ENCODE peak calls at places on chromosomes 5 and 9, in ten cellular contexts. Q is posterior vena cava; F is AG08396; B is activated CD4-positive, CD25-positive, alpha-beta regulatory T cell treated with anti-CD3 and anti-CD28 coated beads, Interleukin-2, amount 50 U/mL, for 16 hours; N is left ventricle myocardium inferior; X is myocyte; S is right atrium auricular region; U is NCI-H1092; G is NCI-H510A treated with DMSO at 0.1 percent for 48 hours; D is anterior cingulate cortex. V is an unnamed sample.

GRCh38 chr5:93572773-93573626 is 8.0 kb downstream of the NR2F1-AS1 start:
- DNase-seq in Q (no peak), F (peak), B (no peak), N (no peak), X (no peak), S (no peak), U (no peak), G (peak), D (no peak), V (no peak)

GRCh38 chr9:137421838-137422667 is 909 bp downstream of the EXD3 start:
- DNase-seq in Q (no peak), F (no peak), B (no peak), N (peak), X (no peak), S (no peak), U (no peak), G (no peak), D (no peak), V (no peak)

GRCh38 chr5:78511116-78511906 is 137.3 kb downstream of the LHFPL2 start:
- DNase-seq in Q (no peak), F (no peak), B (no peak), N (no peak), X (peak), S (no peak), U (no peak), G (no peak), D (no peak), V (no peak)

GRCh38 chr9:134618163-134618822 is 23.3 kb upstream of the COL5A1 start:
- DNase-seq in Q (peak), F (no peak), B (no peak), N (no peak), X (no peak), S (peak), U (no peak), G (no peak), D (no peak), V (no peak)

GRCh38 chr5:133245191-133246052 is 193.6 kb downstream of the HSPA4 start:
- DNase-seq in Q (no peak), F (peak), B (no peak), N (no peak), X (peak), S (no peak), U (no peak), G (peak), D (no peak), V (peak)

GRCh38 chr5:9268226-9268625 is 277.6 kb downstream of the SEMA5A start:
- DNase-seq in Q (no peak), F (no peak), B (no peak), N (no peak), X (no peak), S (no peak), U (no peak), G (no peak), D (no peak), V (no peak)

GRCh38 chr5:179530069-179530998 is 20.0 kb upstream of the RUFY1 start:
- DNase-seq in Q (peak), F (peak), B (peak), N (peak), X (peak), S (peak), U (peak), G (no peak), D (no peak), V (no peak)

GRCh38 chr9:28014212-28014611 is 440.9 kb upstream of the C9orf72 start:
- DNase-seq in Q (no peak), F (no peak), B (no peak), N (no peak), X (no peak), S (no peak), U (no peak), G (no peak), D (no peak), V (no peak)

GRCh38 chr5:74954919-74955318 is 88.7 kb upstream of the FAM169A start:
- DNase-seq in Q (no peak), F (peak), B (no peak), N (no peak), X (no peak), S (no peak), U (no peak), G (no peak), D (no peak), V (no peak)

GRCh38 chr9:4555251-4555650 is 65.0 kb downstream of the SLC1A1 start:
- DNase-seq in Q (no peak), F (peak), B (no peak), N (no peak), X (no peak), S (no peak), U (no peak), G (peak), D (no peak), V (no peak)

GRCh38 chr9:38112010-38112409 is 43.0 kb upstream of the SHB start:
- DNase-seq in Q (no peak), F (no peak), B (no peak), N (no peak), X (no peak), S (peak), U (no peak), G (no peak), D (no peak), V (no peak)

GRCh38 chr9:109297899-109298298 is 23.0 kb downstream of the EPB41L4B start:
- DNase-seq in Q (no peak), F (no peak), B (no peak), N (no peak), X (no peak), S (no peak), U (no peak), G (no peak), D (no peak), V (peak)

GRCh38 chr9:118459832-118460425 is 755.7 kb downstream of the TLR4 start:
- DNase-seq in Q (no peak), F (no peak), B (no peak), N (no peak), X (no peak), S (no peak), U (peak), G (no peak), D (no peak), V (no peak)

GRCh38 chr5:143194713-143195112 is 208.8 kb downstream of the NR3C1 start:
- DNase-seq in Q (no peak), F (no peak), B (no peak), N (no peak), X (no peak), S (no peak), U (no peak), G (no peak), D (no peak), V (no peak)

GRCh38 chr5:158203256-158203655 is 344.3 kb upstream of the CLINT1 start:
- DNase-seq in Q (no peak), F (no peak), B (no peak), N (no peak), X (no peak), S (no peak), U (peak), G (no peak), D (peak), V (no peak)

GRCh38 chr5:174570662-174571061 is 153.7 kb upstream of the MSX2 start:
- DNase-seq in Q (no peak), F (no peak), B (no peak), N (no peak), X (no peak), S (no peak), U (no peak), G (no peak), D (no peak), V (no peak)

GRCh38 chr5:42064821-42065220 is 139.7 kb downstream of the FBXO4 start:
- DNase-seq in Q (no peak), F (no peak), B (no peak), N (no peak), X (no peak), S (no peak), U (no peak), G (no peak), D (no peak), V (no peak)

GRCh38 chr5:153584561-153585359 is 94.3 kb downstream of the GRIA1 start:
- DNase-seq in Q (no peak), F (no peak), B (no peak), N (no peak), X (no peak), S (no peak), U (no peak), G (peak), D (no peak), V (no peak)

GRCh38 chr9:105299190-105299854 is 54.9 kb downstream of the SLC44A1 start:
- DNase-seq in Q (no peak), F (peak), B (no peak), N (no peak), X (peak), S (peak), U (no peak), G (no peak), D (no peak), V (no peak)

GRCh38 chr5:81893961-81894360 is 77.9 kb upstream of the ATG10 start:
- DNase-seq in Q (no peak), F (no peak), B (no peak), N (no peak), X (no peak), S (no peak), U (no peak), G (no peak), D (no peak), V (no peak)

V was measured in SJCRH30.